ENCODE peak calls at places on chromosomes 5 and 9, in six cellular contexts. J, Z, D, I, Q and Y are unnamed samples.

GRCh38 chr9:100150209-100150608 is 51.2 kb downstream of the INVS start:
- DNase-seq in J (no peak), Z (no peak), D (no peak), I (peak; percentile 37), Q (no peak), Y (no peak)

GRCh38 chr9:90141723-90142122 is 500.9 kb downstream of the DIRAS2 start:
- DNase-seq in J (peak; percentile 74), Z (no peak), D (no peak), I (no peak), Q (no peak), Y (no peak)

GRCh38 chr5:73115399-73116051 is 4.8 kb upstream of the TMEM171 start:
- DNase-seq in J (no peak), Z (no peak), D (no peak), I (peak; percentile 93), Q (no peak), Y (no peak)

GRCh38 chr9:126893079-126893478 is 21.5 kb upstream of the RALGPS1 start:
- DNase-seq in J (peak; percentile 61), Z (no peak), D (no peak), I (no peak), Q (no peak), Y (no peak)

GRCh38 chr5:179504600-179505396 is 45.6 kb upstream of the RUFY1 start:
- DNase-seq in J (no peak), Z (no peak), D (no peak), I (peak; percentile 15), Q (no peak), Y (no peak)

GRCh38 chr5:83184534-83184933 is 107.2 kb downstream of the XRCC4 start:
- DNase-seq in J (no peak), Z (no peak), D (no peak), I (no peak), Q (no peak), Y (no peak)

GRCh38 chr5:137751869-137752491 is 2.2 kb downstream of the HNRNPA0 start:
- DNase-seq in J (peak; percentile 79), Z (no peak), D (no peak), I (peak; percentile 35), Q (no peak), Y (no peak)

GRCh38 chr9:16521868-16522381 is 348.5 kb downstream of the BNC2 start:
- DNase-seq in J (no peak), Z (no peak), D (no peak), I (peak; percentile 40), Q (no peak), Y (peak; percentile 72)

GRCh38 chr5:151005975-151006576 is 14.3 kb upstream of the GPX3 start:
- DNase-seq in J (no peak), Z (no peak), D (no peak), I (no peak), Q (peak; percentile 96), Y (peak; percentile 87)

GRCh38 chr9:123371228-123371584 is 15.2 kb downstream of the CRB2 start:
- DNase-seq in J (no peak), Z (no peak), D (no peak), I (no peak), Q (no peak), Y (no peak)
- H3K27ac ChIP-seq in J (no peak overlapping the region), Z (no peak overlapping the region), D (no peak overlapping the region), I (no peak overlapping the region), Q (no peak overlapping the region), Y (no peak overlapping the region)

GRCh38 chr5:114782217-114782616 is 387.5 kb downstream of the TRIM36 start:
- DNase-seq in J (no peak), Z (no peak), D (no peak), I (no peak), Q (no peak), Y (no peak)

GRCh38 chr5:114780290-114780689 is 389.4 kb downstream of the TRIM36 start:
- DNase-seq in J (no peak), Z (no peak), D (no peak), I (no peak), Q (no peak), Y (no peak)

GRCh38 chr5:114782869-114783268 is 386.8 kb downstream of the TRIM36 start:
- DNase-seq in J (peak; percentile 60), Z (no peak), D (no peak), I (no peak), Q (peak; percentile 63), Y (peak; percentile 65)
- TF ChIP-seq CTCF in J (peak; percentile 72), Z (no peak), D (peak; percentile 39), I (no peak), Q (peak; percentile 28), Y (no peak)

GRCh38 chr9:131276107-131276888 is at the start of gene FAM78A:
- DNase-seq in J (peak; percentile 69), Z (peak; percentile 58), D (no peak), I (no peak), Q (no peak), Y (no peak)

GRCh38 chr9:131273791-131274673 is 2.3 kb downstream of the FAM78A start:
- DNase-seq in J (no peak), Z (no peak), D (no peak), I (no peak), Q (no peak), Y (no peak)

GRCh38 chr9:131274674-131275331 is 1.5 kb downstream of the FAM78A start:
- DNase-seq in J (no peak), Z (peak; percentile 50), D (no peak), I (no peak), Q (no peak), Y (no peak)

GRCh38 chr9:131276891-131277672 is 772 bp upstream of the FAM78A start:
- DNase-seq in J (no peak), Z (peak; percentile 42), D (no peak), I (no peak), Q (no peak), Y (no peak)

GRCh38 chr9:131275332-131276106 is 791 bp downstream of the FAM78A start:
- DNase-seq in J (peak; percentile 72), Z (peak; percentile 40), D (no peak), I (no peak), Q (no peak), Y (no peak)
- H3K4me3 ChIP-seq in J (peak overlapping the region; percentile 73), Z (peak overlapping the region; percentile 95), D (peak overlapping the region; percentile 72), I (no peak overlapping the region), Q (peak overlapping the region; percentile 76), Y (peak overlapping the region; percentile 98)

DNA sequence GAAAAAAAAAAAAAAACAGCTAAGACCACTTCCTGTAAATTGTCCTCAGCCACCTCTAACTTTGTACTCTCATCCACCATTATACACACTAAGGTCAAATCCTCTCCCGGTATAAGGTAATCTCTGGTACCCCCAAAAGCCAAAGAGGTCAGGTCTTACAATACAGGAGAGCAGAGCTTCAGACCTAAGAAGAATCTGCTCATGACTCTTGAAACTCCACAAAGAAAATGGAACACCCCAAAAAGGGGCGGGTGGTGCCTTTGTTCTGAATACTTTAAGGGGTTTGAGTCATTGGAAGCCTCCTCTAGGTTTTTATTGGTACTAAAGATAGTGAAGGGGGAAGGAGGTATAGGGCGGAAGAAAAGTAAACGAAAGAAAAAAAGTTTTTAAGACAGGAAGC is 69.8 kb downstream of the COL15A1 start:
- DNase-seq in J (no peak), Z (peak; percentile 29), D (no peak), I (no peak), Q (no peak), Y (no peak)
- H3K27ac ChIP-seq in J (no peak overlapping the region), Z (peak overlapping the region; percentile 35), D (no peak overlapping the region), I (no peak overlapping the region), Q (no peak overlapping the region), Y (no peak overlapping the region)

DNA sequence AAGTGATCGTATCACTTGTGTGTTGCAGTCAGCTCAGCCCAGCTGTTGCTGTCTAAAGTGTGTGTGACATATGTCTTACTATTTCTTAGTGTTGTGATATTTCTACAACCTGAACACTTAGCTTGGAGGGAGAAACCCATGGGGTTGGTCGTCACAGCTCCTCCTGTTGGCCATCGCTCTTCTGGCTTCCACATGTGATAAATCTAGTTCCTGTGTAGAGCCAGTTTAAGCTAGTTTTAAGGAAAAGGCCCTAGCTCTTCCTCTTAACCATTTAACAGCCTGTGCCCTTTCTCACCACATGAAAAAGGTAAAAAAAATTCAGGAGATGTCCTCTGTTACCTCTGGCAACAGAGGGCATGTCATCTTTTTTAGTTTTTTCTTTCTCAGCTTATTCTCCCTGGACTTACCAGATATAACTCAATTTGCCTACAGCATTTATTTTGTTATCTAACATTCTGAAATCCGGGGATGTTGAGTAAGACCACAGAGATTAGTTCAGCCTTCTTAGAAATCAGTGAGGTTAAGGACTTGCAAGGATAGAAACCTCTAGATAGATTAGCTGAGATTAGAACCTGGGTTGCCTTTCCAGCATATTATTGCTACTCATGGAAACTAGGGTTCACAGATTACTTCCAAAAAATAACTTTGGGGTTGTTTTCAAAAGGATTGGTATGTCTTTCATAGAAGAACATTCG is 100.4 kb downstream of the GAPVD1 start:
- DNase-seq in J (peak; percentile 69), Z (no peak), D (no peak), I (peak; percentile 12), Q (no peak), Y (no peak)
- TF ChIP-seq CTCF in J (peak; percentile 65), Z (no peak), D (peak; percentile 43), I (peak; percentile 66), Q (no peak), Y (no peak)

DNA sequence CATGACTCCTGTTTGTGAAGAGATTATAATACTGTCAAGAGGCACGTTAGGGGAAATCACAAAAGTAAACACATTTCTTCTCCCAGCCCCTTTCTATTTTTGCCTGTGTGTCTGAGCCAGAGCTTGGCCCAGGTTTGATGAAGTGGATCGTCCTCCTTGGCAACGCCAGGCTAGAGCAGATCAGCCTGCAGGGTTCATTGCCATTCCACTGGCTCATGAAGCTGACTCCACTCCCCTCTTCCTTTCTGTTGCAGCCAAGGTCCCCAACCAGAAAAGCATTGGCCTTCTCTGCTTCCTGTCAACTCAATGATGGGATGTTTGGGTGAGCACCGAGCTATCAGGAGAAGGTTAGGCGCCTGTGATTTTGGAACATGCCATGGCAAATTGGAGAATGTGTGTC is 3.3 kb downstream of the ADRB2 start:
- DNase-seq in J (no peak), Z (no peak), D (no peak), I (no peak), Q (no peak), Y (no peak)
- H3K4me3 ChIP-seq in J (no peak overlapping the region), Z (peak overlapping the region; percentile 26), D (no peak overlapping the region), I (no peak overlapping the region), Q (peak overlapping the region; percentile 73), Y (no peak overlapping the region)